ENCODE peak calls at places on chromosomes 3 and 15, in four cellular contexts. Y is fibroblast of gingiva; J is activated CD4-positive, CD25-positive, alpha-beta regulatory T cell treated with anti-CD3 and anti-CD28 coated beads, Interleukin-2, amount 50 U/mL, for 16 hours; X is naive thymus-derived CD8-positive, alpha-beta T cell. R is an unnamed sample.

GRCh38 chr3:126305427-126305826 is 51.8 kb downstream of the KLF15 start:
- DNase-seq in J (no peak), X (no peak), Y (no peak), R (no peak)

GRCh38 chr15:100926971-100927756 is 8.0 kb downstream of the LRRK1 start:
- DNase-seq in Y (no peak), J (no peak), X (no peak), R (no peak)

GRCh38 chr3:168047190-168047795 is 48.4 kb downstream of the GOLIM4 start:
- DNase-seq in X (no peak), J (no peak), Y (peak), R (peak)

GRCh38 chr3:86950717-86951116 is 40.2 kb downstream of the VGLL3 start:
- DNase-seq in J (no peak), X (no peak), Y (no peak), R (no peak)

GRCh38 chr15:64536244-64536836 is 76.0 kb downstream of the ZNF609 start:
- DNase-seq in J (no peak), X (no peak), Y (peak), R (peak)

GRCh38 chr3:182636646-182637045 is 156.7 kb upstream of the ATP11B start:
- DNase-seq in J (no peak), Y (no peak), X (no peak), R (peak)

GRCh38 chr3:120552184-120553020 is 43.7 kb upstream of the NDUFB4 start:
- DNase-seq in Y (no peak), X (no peak), J (no peak), R (peak)

GRCh38 chr15:84572231-84572630 is 28.6 kb upstream of the ZSCAN2 start:
- DNase-seq in J (no peak), X (no peak), Y (no peak), R (peak)

GRCh38 chr3:59426851-59427565 is 377.2 kb upstream of the CFAP20DC start:
- DNase-seq in Y (peak), X (no peak), J (no peak), R (peak)

GRCh38 chr3:171835116-171835515 is 8.0 kb upstream of the TMEM212 start:
- DNase-seq in Y (no peak), J (no peak), X (no peak), R (no peak)

GRCh38 chr3:99663981-99664380 is 25.6 kb downstream of the COL8A1 start:
- DNase-seq in J (no peak), X (no peak), Y (no peak), R (no peak)

GRCh38 chr3:30475038-30475808 is 131.2 kb upstream of the TGFBR2 start:
- DNase-seq in X (no peak), Y (no peak), J (no peak), R (no peak)

GRCh38 chr3:28050895-28051294 is 190.5 kb upstream of the CMC1 start:
- DNase-seq in Y (no peak), J (no peak), X (no peak), R (peak)

GRCh38 chr15:39665629-39666245 is 84.9 kb downstream of the THBS1 start:
- DNase-seq in J (no peak), Y (no peak), X (no peak), R (no peak)

GRCh38 chr15:60219841-60220240 is 177.9 kb downstream of the ANXA2 start:
- DNase-seq in J (no peak), X (no peak), Y (no peak), R (no peak)

GRCh38 chr3:57691411-57692133 is 1.3 kb downstream of the DENND6A start:
- DNase-seq in X (no peak), J (no peak), Y (no peak), R (peak)

GRCh38 chr3:16240229-16241023 is 24.3 kb downstream of the DPH3 start:
- DNase-seq in Y (peak), J (no peak), X (no peak), R (peak)

GRCh38 chr15:66611257-66612053 is 45.7 kb upstream of the LCTL start:
- DNase-seq in Y (no peak), J (no peak), X (no peak), R (no peak)

GRCh38 chr3:193190387-193190786 is 50.6 kb upstream of the PLAAT1 start:
- DNase-seq in J (no peak), X (no peak), Y (no peak), R (no peak)

GRCh38 chr3:34038131-34038530 is 239.7 kb downstream of the PDCD6IP start:
- DNase-seq in J (no peak), X (no peak), Y (no peak), R (no peak)

GRCh38 chr15:25870899-25871298 is 7.8 kb upstream of the ATP10A start:
- DNase-seq in X (no peak), Y (no peak), J (no peak), R (no peak)